ENCODE peak calls at places on chromosomes 11 and 22, in eight cellular contexts. One of them, this sample, is unnamed.

GRCh38 chr11:76806131-76806530 is 23.0 kb downstream of the TSKU start:
- DNase-seq in fibroblast of pulmonary artery: no peak
- DNase-seq in cardiac fibroblast: no peak
- DNase-seq in mucosa of descending colon: no peak
- DNase-seq in fibroblast of villous mesenchyme: no peak
- DNase-seq in heart left ventricle: no peak
- DNase-seq in OCI-LY7: no peak
- DNase-seq in uterus: no peak
- DNase-seq in this sample: no peak

GRCh38 chr11:40281055-40281580 is 1178.3 kb downstream of the LRRC4C start:
- DNase-seq in cardiac fibroblast: peak; percentile 13
- DNase-seq in uterus: no peak
- DNase-seq in mucosa of descending colon: no peak
- DNase-seq in OCI-LY7: no peak
- DNase-seq in heart left ventricle: no peak
- DNase-seq in fibroblast of villous mesenchyme: no peak
- DNase-seq in fibroblast of pulmonary artery: peak; percentile 10
- DNase-seq in this sample: no peak

GRCh38 chr11:46977038-46977818 is 40.7 kb downstream of the CSTPP1 start:
- DNase-seq in OCI-LY7: no peak
- DNase-seq in cardiac fibroblast: no peak
- DNase-seq in fibroblast of pulmonary artery: no peak
- DNase-seq in mucosa of descending colon: no peak
- DNase-seq in uterus: no peak
- DNase-seq in fibroblast of villous mesenchyme: no peak
- DNase-seq in heart left ventricle: no peak
- DNase-seq in this sample: no peak

GRCh38 chr11:111378773-111379499 is at the start of gene POU2AF1:
- DNase-seq in uterus: peak; percentile 50
- DNase-seq in cardiac fibroblast: peak; percentile 8
- DNase-seq in mucosa of descending colon: peak; percentile 40
- DNase-seq in heart left ventricle: no peak
- DNase-seq in OCI-LY7: peak; percentile 95
- DNase-seq in fibroblast of pulmonary artery: peak; percentile 6
- DNase-seq in fibroblast of villous mesenchyme: no peak
- DNase-seq in this sample: peak; percentile 7

GRCh38 chr11:119470316-119471266 is 47.6 kb upstream of the THY1 start:
- DNase-seq in fibroblast of villous mesenchyme: peak; percentile 88
- DNase-seq in heart left ventricle: no peak
- DNase-seq in OCI-LY7: no peak
- DNase-seq in mucosa of descending colon: no peak
- DNase-seq in uterus: no peak
- DNase-seq in cardiac fibroblast: peak; percentile 92
- DNase-seq in fibroblast of pulmonary artery: peak; percentile 83
- DNase-seq in this sample: peak; percentile 83

GRCh38 chr11:89495951-89496350 is 4.8 kb upstream of the NOX4 start:
- DNase-seq in cardiac fibroblast: peak; percentile 59
- DNase-seq in fibroblast of villous mesenchyme: peak; percentile 59
- DNase-seq in uterus: peak; percentile 38
- DNase-seq in mucosa of descending colon: no peak
- DNase-seq in heart left ventricle: peak; percentile 34
- DNase-seq in OCI-LY7: no peak
- DNase-seq in fibroblast of pulmonary artery: peak; percentile 88
- DNase-seq in this sample: peak; percentile 74

GRCh38 chr11:57567512-57568329 is at the start of gene UBE2L6:
- DNase-seq in fibroblast of villous mesenchyme: peak; percentile 29
- DNase-seq in OCI-LY7: peak; percentile 84
- DNase-seq in heart left ventricle: peak; percentile 86
- DNase-seq in cardiac fibroblast: peak; percentile 38
- DNase-seq in uterus: peak; percentile 47
- DNase-seq in fibroblast of pulmonary artery: no peak
- DNase-seq in mucosa of descending colon: peak; percentile 61
- DNase-seq in this sample: no peak

GRCh38 chr11:101996106-101996505 is 51.1 kb upstream of the CFAP300 start:
- DNase-seq in fibroblast of pulmonary artery: no peak
- DNase-seq in fibroblast of villous mesenchyme: no peak
- DNase-seq in heart left ventricle: no peak
- DNase-seq in cardiac fibroblast: no peak
- DNase-seq in uterus: no peak
- DNase-seq in OCI-LY7: no peak
- DNase-seq in mucosa of descending colon: no peak
- DNase-seq in this sample: no peak

GRCh38 chr11:79809487-79809886 is 368.7 kb upstream of the TENM4 start:
- DNase-seq in uterus: no peak
- DNase-seq in fibroblast of villous mesenchyme: no peak
- DNase-seq in OCI-LY7: no peak
- DNase-seq in heart left ventricle: no peak
- DNase-seq in mucosa of descending colon: peak; percentile 14
- DNase-seq in cardiac fibroblast: no peak
- DNase-seq in fibroblast of pulmonary artery: no peak
- DNase-seq in this sample: no peak

GRCh38 chr11:72813740-72814138 is 472 bp upstream of the ATG16L2 start:
- DNase-seq in uterus: peak; percentile 74
- DNase-seq in fibroblast of villous mesenchyme: peak; percentile 82
- DNase-seq in OCI-LY7: peak; percentile 92
- DNase-seq in mucosa of descending colon: peak; percentile 87
- DNase-seq in heart left ventricle: peak; percentile 92
- DNase-seq in cardiac fibroblast: peak; percentile 83
- DNase-seq in fibroblast of pulmonary artery: peak; percentile 75
- DNase-seq in this sample: no peak

GRCh38 chr22:49848690-49849160 is 4.9 kb upstream of the ZBED4 start:
- DNase-seq in OCI-LY7: no peak
- DNase-seq in uterus: no peak
- DNase-seq in fibroblast of pulmonary artery: no peak
- DNase-seq in heart left ventricle: peak; percentile 42
- DNase-seq in fibroblast of villous mesenchyme: no peak
- DNase-seq in cardiac fibroblast: no peak
- DNase-seq in mucosa of descending colon: no peak
- DNase-seq in this sample: no peak

GRCh38 chr22:42114721-42115120 is 15.9 kb downstream of the CYP2D6 start:
- DNase-seq in uterus: no peak
- DNase-seq in OCI-LY7: peak; percentile 30
- DNase-seq in cardiac fibroblast: peak; percentile 26
- DNase-seq in fibroblast of pulmonary artery: peak; percentile 31
- DNase-seq in fibroblast of villous mesenchyme: peak; percentile 46
- DNase-seq in heart left ventricle: no peak
- DNase-seq in mucosa of descending colon: no peak
- DNase-seq in this sample: no peak
- TF ChIP-seq CTCF in uterus: no peak
- TF ChIP-seq CTCF in OCI-LY7: peak; percentile 60
- TF ChIP-seq CTCF in cardiac fibroblast: peak; percentile 55
- TF ChIP-seq CTCF in fibroblast of pulmonary artery: peak; percentile 28
- TF ChIP-seq CTCF in fibroblast of villous mesenchyme: peak; percentile 57
- TF ChIP-seq CTCF in heart left ventricle: peak; percentile 17
- TF ChIP-seq CTCF in mucosa of descending colon: no peak
- TF ChIP-seq CTCF in this sample: peak; percentile 48

GRCh38 chr22:37266581-37267127 is 15.7 kb upstream of the CYTH4 start:
- DNase-seq in fibroblast of villous mesenchyme: no peak
- DNase-seq in fibroblast of pulmonary artery: no peak
- DNase-seq in OCI-LY7: no peak
- DNase-seq in mucosa of descending colon: no peak
- DNase-seq in cardiac fibroblast: no peak
- DNase-seq in heart left ventricle: no peak
- DNase-seq in uterus: no peak
- DNase-seq in this sample: no peak
- H3K4me3 ChIP-seq in fibroblast of villous mesenchyme: peak overlapping the region; percentile 56
- H3K4me3 ChIP-seq in fibroblast of pulmonary artery: peak overlapping the region; percentile 49
- H3K4me3 ChIP-seq in OCI-LY7: peak overlapping the region; percentile 65
- H3K4me3 ChIP-seq in mucosa of descending colon: no peak overlapping the region
- H3K4me3 ChIP-seq in cardiac fibroblast: no peak overlapping the region
- H3K4me3 ChIP-seq in heart left ventricle: peak overlapping the region; percentile 33
- H3K4me3 ChIP-seq in uterus: no peak overlapping the region
- H3K4me3 ChIP-seq in this sample: peak overlapping the region; percentile 52

DNA sequence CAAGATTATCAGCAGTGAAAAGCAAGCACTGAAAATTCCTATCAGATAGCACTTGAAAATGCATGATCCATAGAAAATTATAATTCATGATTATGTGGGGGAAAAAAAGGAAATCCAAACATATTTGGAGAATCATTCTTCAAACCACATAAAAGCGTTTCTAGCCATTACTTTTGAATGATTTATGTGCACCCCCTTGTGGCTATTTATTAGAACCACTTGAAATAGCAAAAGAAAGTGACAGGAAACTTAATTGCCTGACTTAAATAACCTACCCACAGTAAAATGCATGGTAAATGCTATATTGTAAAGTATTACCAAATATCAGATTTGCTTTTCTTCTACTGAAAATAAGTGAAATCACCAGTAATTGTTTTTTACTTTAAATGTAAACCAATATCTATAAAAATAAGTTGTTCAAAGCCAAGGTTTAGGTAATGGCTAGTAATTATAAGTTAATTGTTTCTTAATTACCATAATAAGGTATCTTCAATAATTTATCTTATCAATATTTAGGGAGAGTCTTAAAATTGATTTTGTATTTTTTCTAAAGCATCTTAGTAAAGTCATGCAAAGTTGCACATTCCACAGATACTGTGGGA is 168.5 kb downstream of the ARHGAP42 start:
- DNase-seq in uterus: no peak
- DNase-seq in heart left ventricle: no peak
- DNase-seq in OCI-LY7: peak; percentile 39
- DNase-seq in fibroblast of pulmonary artery: peak; percentile 81
- DNase-seq in mucosa of descending colon: no peak
- DNase-seq in fibroblast of villous mesenchyme: peak; percentile 80
- DNase-seq in cardiac fibroblast: peak; percentile 81
- DNase-seq in this sample: no peak
- TF ChIP-seq CTCF in uterus: peak; percentile 24
- TF ChIP-seq CTCF in heart left ventricle: peak; percentile 81
- TF ChIP-seq CTCF in OCI-LY7: peak; percentile 79
- TF ChIP-seq CTCF in fibroblast of pulmonary artery: peak; percentile 59
- TF ChIP-seq CTCF in mucosa of descending colon: no peak
- TF ChIP-seq CTCF in fibroblast of villous mesenchyme: peak; percentile 54
- TF ChIP-seq CTCF in cardiac fibroblast: peak; percentile 50
- TF ChIP-seq CTCF in this sample: peak; percentile 51

GRCh38 chr22:29138556-29138955 is 65.7 kb downstream of the KREMEN1 start:
- DNase-seq in cardiac fibroblast: no peak
- DNase-seq in fibroblast of pulmonary artery: no peak
- DNase-seq in OCI-LY7: no peak
- DNase-seq in heart left ventricle: no peak
- DNase-seq in uterus: no peak
- DNase-seq in fibroblast of villous mesenchyme: no peak
- DNase-seq in mucosa of descending colon: no peak
- DNase-seq in this sample: no peak
- H3K4me3 ChIP-seq in cardiac fibroblast: no peak overlapping the region
- H3K4me3 ChIP-seq in fibroblast of pulmonary artery: no peak overlapping the region
- H3K4me3 ChIP-seq in OCI-LY7: no peak overlapping the region
- H3K4me3 ChIP-seq in heart left ventricle: no peak overlapping the region
- H3K4me3 ChIP-seq in uterus: no peak overlapping the region
- H3K4me3 ChIP-seq in fibroblast of villous mesenchyme: no peak overlapping the region
- H3K4me3 ChIP-seq in mucosa of descending colon: no peak overlapping the region
- H3K4me3 ChIP-seq in this sample: no peak overlapping the region

GRCh38 chr22:30697975-30698374 is 3.3 kb downstream of the OSBP2 start:
- DNase-seq in fibroblast of pulmonary artery: no peak
- DNase-seq in OCI-LY7: no peak
- DNase-seq in fibroblast of villous mesenchyme: no peak
- DNase-seq in mucosa of descending colon: no peak
- DNase-seq in uterus: no peak
- DNase-seq in heart left ventricle: no peak
- DNase-seq in cardiac fibroblast: no peak
- DNase-seq in this sample: no peak

GRCh38 chr22:30695871-30696655 is 1.4 kb downstream of the OSBP2 start:
- DNase-seq in uterus: no peak
- DNase-seq in heart left ventricle: no peak
- DNase-seq in mucosa of descending colon: no peak
- DNase-seq in OCI-LY7: no peak
- DNase-seq in cardiac fibroblast: no peak
- DNase-seq in fibroblast of villous mesenchyme: no peak
- DNase-seq in fibroblast of pulmonary artery: no peak
- DNase-seq in this sample: no peak

GRCh38 chr22:30695351-30695762 is 683 bp downstream of the OSBP2 start:
- DNase-seq in mucosa of descending colon: no peak
- DNase-seq in fibroblast of villous mesenchyme: no peak
- DNase-seq in OCI-LY7: no peak
- DNase-seq in uterus: peak; percentile 24
- DNase-seq in cardiac fibroblast: no peak
- DNase-seq in heart left ventricle: peak; percentile 30
- DNase-seq in fibroblast of pulmonary artery: no peak
- DNase-seq in this sample: no peak

GRCh38 chr22:30694171-30694637 is 470 bp upstream of the OSBP2 start:
- DNase-seq in fibroblast of villous mesenchyme: no peak
- DNase-seq in fibroblast of pulmonary artery: no peak
- DNase-seq in mucosa of descending colon: peak; percentile 80
- DNase-seq in OCI-LY7: no peak
- DNase-seq in cardiac fibroblast: peak; percentile 25
- DNase-seq in uterus: peak; percentile 48
- DNase-seq in heart left ventricle: peak; percentile 45
- DNase-seq in this sample: no peak

GRCh38 chr22:30694638-30695350 is at the start of gene OSBP2:
- DNase-seq in OCI-LY7: no peak
- DNase-seq in heart left ventricle: peak; percentile 50
- DNase-seq in cardiac fibroblast: no peak
- DNase-seq in uterus: peak; percentile 23
- DNase-seq in mucosa of descending colon: peak; percentile 58
- DNase-seq in fibroblast of villous mesenchyme: no peak
- DNase-seq in fibroblast of pulmonary artery: no peak
- DNase-seq in this sample: no peak
- TF ChIP-seq CTCF in OCI-LY7: no peak
- TF ChIP-seq CTCF in heart left ventricle: no peak
- TF ChIP-seq CTCF in cardiac fibroblast: no peak
- TF ChIP-seq CTCF in uterus: no peak
- TF ChIP-seq CTCF in mucosa of descending colon: no peak
- TF ChIP-seq CTCF in fibroblast of villous mesenchyme: no peak
- TF ChIP-seq CTCF in fibroblast of pulmonary artery: no peak
- TF ChIP-seq CTCF in this sample: no peak

DNA sequence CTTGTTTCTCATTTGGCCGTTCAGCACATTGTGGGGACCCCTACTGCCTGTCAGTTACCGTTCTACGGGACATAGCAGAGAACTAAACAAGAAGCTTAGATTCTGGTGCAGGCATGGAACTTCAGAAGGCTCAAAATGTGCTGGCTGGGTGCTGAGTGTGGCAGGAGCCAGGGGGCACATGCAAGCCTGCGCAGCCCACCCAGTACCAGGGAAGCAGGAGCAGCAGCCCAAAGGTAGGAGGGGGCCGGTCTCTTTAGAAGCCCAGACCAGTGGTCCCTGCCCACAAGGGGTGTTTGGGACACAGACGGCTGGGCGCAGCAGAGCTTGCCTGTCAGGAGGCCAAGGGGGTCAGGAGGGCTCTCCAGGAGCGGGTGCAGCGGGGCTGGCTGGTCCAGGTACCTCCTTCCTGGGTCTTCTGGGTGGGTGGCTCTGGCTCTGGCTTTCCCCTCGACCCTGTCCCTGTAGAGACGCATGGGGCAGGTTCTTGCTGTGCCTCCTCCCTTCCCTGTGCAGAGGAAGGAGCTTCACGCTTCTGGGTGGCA is 2.2 kb downstream of the PTDSS2 start:
- DNase-seq in fibroblast of pulmonary artery: no peak
- DNase-seq in cardiac fibroblast: no peak
- DNase-seq in uterus: no peak
- DNase-seq in OCI-LY7: peak; percentile 29
- DNase-seq in mucosa of descending colon: no peak
- DNase-seq in heart left ventricle: no peak
- DNase-seq in fibroblast of villous mesenchyme: no peak
- DNase-seq in this sample: no peak
- H3K4me3 ChIP-seq in fibroblast of pulmonary artery: no peak overlapping the region
- H3K4me3 ChIP-seq in cardiac fibroblast: no peak overlapping the region
- H3K4me3 ChIP-seq in uterus: no peak overlapping the region
- H3K4me3 ChIP-seq in OCI-LY7: no peak overlapping the region
- H3K4me3 ChIP-seq in mucosa of descending colon: no peak overlapping the region
- H3K4me3 ChIP-seq in heart left ventricle: no peak overlapping the region
- H3K4me3 ChIP-seq in fibroblast of villous mesenchyme: no peak overlapping the region
- H3K4me3 ChIP-seq in this sample: no peak overlapping the region